ENCODE peak calls at places on chromosomes 1 and 21, in ten cellular contexts. One of them, this sample, is unnamed.

GRCh38 chr1:67746299-67746698 is 61.3 kb downstream of the GADD45A start:
- DNase-seq in stomach: no peak
- DNase-seq in NB4: no peak
- DNase-seq in heart left ventricle: no peak
- DNase-seq in lower leg skin: no peak
- DNase-seq in prostate gland: no peak
- DNase-seq in ovary: peak; percentile 62
- DNase-seq in K562: no peak
- DNase-seq in HCT116: no peak
- DNase-seq in upper lobe of left lung: no peak
- DNase-seq in this sample: no peak

GRCh38 chr1:82160903-82161302 is 360.2 kb downstream of the ADGRL2 start:
- DNase-seq in ovary: no peak
- DNase-seq in upper lobe of left lung: no peak
- DNase-seq in HCT116: no peak
- DNase-seq in heart left ventricle: no peak
- DNase-seq in stomach: no peak
- DNase-seq in prostate gland: no peak
- DNase-seq in K562: no peak
- DNase-seq in lower leg skin: no peak
- DNase-seq in NB4: no peak
- DNase-seq in this sample: no peak

GRCh38 chr1:23018661-23019093 is 591 bp upstream of the KDM1A start:
- DNase-seq in ovary: no peak
- DNase-seq in upper lobe of left lung: no peak
- DNase-seq in heart left ventricle: no peak
- DNase-seq in stomach: no peak
- DNase-seq in NB4: no peak
- DNase-seq in HCT116: no peak
- DNase-seq in prostate gland: peak; percentile 10
- DNase-seq in K562: peak; percentile 64
- DNase-seq in lower leg skin: no peak
- DNase-seq in this sample: no peak

GRCh38 chr1:171127481-171127880 is 36.8 kb downstream of the FMO3 start:
- DNase-seq in K562: no peak
- DNase-seq in NB4: no peak
- DNase-seq in ovary: no peak
- DNase-seq in upper lobe of left lung: no peak
- DNase-seq in HCT116: no peak
- DNase-seq in lower leg skin: no peak
- DNase-seq in heart left ventricle: no peak
- DNase-seq in prostate gland: peak; percentile 20
- DNase-seq in stomach: no peak
- DNase-seq in this sample: no peak

GRCh38 chr1:186681806-186682205 is 1.6 kb upstream of the PTGS2 start:
- DNase-seq in prostate gland: no peak
- DNase-seq in NB4: no peak
- DNase-seq in lower leg skin: no peak
- DNase-seq in upper lobe of left lung: no peak
- DNase-seq in heart left ventricle: no peak
- DNase-seq in K562: no peak
- DNase-seq in HCT116: no peak
- DNase-seq in stomach: no peak
- DNase-seq in ovary: no peak
- DNase-seq in this sample: no peak

GRCh38 chr1:218034464-218034863 is 250.6 kb upstream of the RRP15 start:
- DNase-seq in lower leg skin: no peak
- DNase-seq in heart left ventricle: no peak
- DNase-seq in K562: no peak
- DNase-seq in NB4: no peak
- DNase-seq in prostate gland: no peak
- DNase-seq in upper lobe of left lung: no peak
- DNase-seq in HCT116: no peak
- DNase-seq in ovary: no peak
- DNase-seq in stomach: no peak
- DNase-seq in this sample: no peak

GRCh38 chr1:108505766-108506075 is 54.2 kb upstream of the EEIG2 start:
- DNase-seq in stomach: no peak
- DNase-seq in lower leg skin: no peak
- DNase-seq in prostate gland: no peak
- DNase-seq in NB4: peak; percentile 84
- DNase-seq in heart left ventricle: no peak
- DNase-seq in HCT116: no peak
- DNase-seq in K562: no peak
- DNase-seq in upper lobe of left lung: no peak
- DNase-seq in ovary: no peak
- DNase-seq in this sample: no peak

GRCh38 chr1:156922986-156923564 is 2.6 kb downstream of the LRRC71 start:
- DNase-seq in NB4: no peak
- DNase-seq in stomach: peak; percentile 53
- DNase-seq in prostate gland: no peak
- DNase-seq in ovary: no peak
- DNase-seq in lower leg skin: no peak
- DNase-seq in HCT116: no peak
- DNase-seq in K562: no peak
- DNase-seq in heart left ventricle: no peak
- DNase-seq in upper lobe of left lung: no peak
- DNase-seq in this sample: no peak

GRCh38 chr1:248858891-248859889 is at the start of gene ZNF692:
- DNase-seq in K562: peak; percentile 97
- DNase-seq in NB4: peak; percentile 98
- DNase-seq in stomach: peak; percentile 98
- DNase-seq in upper lobe of left lung: peak; percentile 99
- DNase-seq in heart left ventricle: peak; percentile 99
- DNase-seq in lower leg skin: peak; percentile 96
- DNase-seq in ovary: peak; percentile 96
- DNase-seq in HCT116: peak; percentile 95
- DNase-seq in prostate gland: peak; percentile 97
- DNase-seq in this sample: peak; percentile 88

GRCh38 chr1:248860007-248860406 is 1.1 kb upstream of the ZNF692 start:
- DNase-seq in heart left ventricle: no peak
- DNase-seq in HCT116: no peak
- DNase-seq in NB4: peak; percentile 29
- DNase-seq in lower leg skin: no peak
- DNase-seq in stomach: no peak
- DNase-seq in upper lobe of left lung: no peak
- DNase-seq in K562: no peak
- DNase-seq in ovary: no peak
- DNase-seq in prostate gland: no peak
- DNase-seq in this sample: no peak

GRCh38 chr1:248861621-248862020 is 2.7 kb upstream of the ZNF692 start:
- DNase-seq in prostate gland: no peak
- DNase-seq in ovary: no peak
- DNase-seq in HCT116: no peak
- DNase-seq in upper lobe of left lung: no peak
- DNase-seq in K562: no peak
- DNase-seq in NB4: no peak
- DNase-seq in heart left ventricle: no peak
- DNase-seq in lower leg skin: no peak
- DNase-seq in stomach: no peak
- DNase-seq in this sample: no peak

GRCh38 chr1:248862695-248863010 is 3.8 kb upstream of the ZNF692 start:
- DNase-seq in prostate gland: no peak
- DNase-seq in upper lobe of left lung: no peak
- DNase-seq in K562: no peak
- DNase-seq in lower leg skin: no peak
- DNase-seq in heart left ventricle: no peak
- DNase-seq in stomach: no peak
- DNase-seq in HCT116: no peak
- DNase-seq in NB4: peak; percentile 35
- DNase-seq in ovary: no peak
- DNase-seq in this sample: no peak

DNA sequence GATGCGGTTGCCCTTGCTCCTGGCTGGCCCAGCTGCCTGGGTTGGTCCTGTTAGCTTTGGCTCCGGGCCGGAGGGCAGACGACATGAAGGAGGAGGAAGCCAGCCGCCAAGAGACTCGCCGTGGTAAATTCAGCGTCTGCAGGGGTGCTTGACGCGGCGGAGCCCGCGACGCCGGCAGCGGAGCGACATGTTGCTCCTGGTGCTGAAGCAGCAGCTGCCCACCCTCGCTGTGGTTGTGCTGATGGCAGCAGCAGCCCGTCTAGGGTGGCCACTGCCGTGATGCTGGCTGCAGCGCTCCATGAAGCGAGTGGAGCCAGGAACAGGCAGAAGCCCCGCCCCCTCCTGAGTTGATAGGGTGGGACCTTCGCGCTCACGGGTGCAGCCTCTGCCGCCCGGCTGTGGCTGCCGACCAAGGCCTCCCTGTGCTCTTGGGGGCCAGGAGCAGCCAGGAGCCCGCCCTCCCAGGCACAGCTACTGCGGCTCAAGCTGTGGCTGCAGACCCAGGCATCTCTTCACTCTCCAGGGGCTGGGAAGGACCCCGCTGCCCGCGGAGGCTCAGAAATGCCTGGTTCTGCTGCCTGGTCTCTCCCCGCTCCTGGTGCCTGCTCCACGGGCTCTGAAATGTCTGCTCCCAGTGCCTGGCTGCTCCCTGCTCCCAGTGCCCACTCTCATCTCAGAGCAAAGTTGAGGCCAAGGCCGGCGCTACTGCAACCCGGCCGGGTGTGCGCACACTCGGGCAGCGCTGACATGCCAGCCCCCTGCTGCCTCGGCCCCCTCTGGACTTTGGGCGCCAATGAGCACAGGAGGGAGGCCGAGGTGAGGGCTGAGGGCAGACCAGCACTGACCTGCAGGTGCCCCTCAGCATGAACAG is 4.4 kb upstream of the ZNF692 start:
- DNase-seq in upper lobe of left lung: peak; percentile 94
- DNase-seq in NB4: peak; percentile 84
- DNase-seq in prostate gland: peak; percentile 86
- DNase-seq in K562: peak; percentile 74
- DNase-seq in HCT116: no peak
- DNase-seq in heart left ventricle: peak; percentile 92
- DNase-seq in lower leg skin: peak; percentile 81
- DNase-seq in stomach: peak; percentile 91
- DNase-seq in ovary: peak; percentile 90
- DNase-seq in this sample: peak; percentile 54
- TF ChIP-seq POLR2A in upper lobe of left lung: peak; percentile 32
- TF ChIP-seq POLR2A in NB4: peak; percentile 42
- TF ChIP-seq POLR2A in prostate gland: peak; percentile 78
- TF ChIP-seq POLR2A in K562: peak; percentile 61
- TF ChIP-seq POLR2A in HCT116: no peak
- TF ChIP-seq POLR2A in heart left ventricle: peak; percentile 64
- TF ChIP-seq POLR2A in lower leg skin: no peak
- TF ChIP-seq POLR2A in stomach: no peak
- TF ChIP-seq POLR2A in ovary: no peak
- TF ChIP-seq POLR2A in this sample: peak; percentile 98

GRCh38 chr1:32763221-32763620 is 53.9 kb downstream of the YARS1 start:
- DNase-seq in HCT116: no peak
- DNase-seq in NB4: no peak
- DNase-seq in stomach: no peak
- DNase-seq in ovary: no peak
- DNase-seq in prostate gland: peak; percentile 80
- DNase-seq in upper lobe of left lung: no peak
- DNase-seq in heart left ventricle: no peak
- DNase-seq in K562: no peak
- DNase-seq in lower leg skin: no peak
- DNase-seq in this sample: no peak

GRCh38 chr1:32759997-32760623 is 57.0 kb downstream of the YARS1 start:
- DNase-seq in stomach: peak; percentile 97
- DNase-seq in lower leg skin: peak; percentile 75
- DNase-seq in HCT116: peak; percentile 94
- DNase-seq in prostate gland: peak; percentile 96
- DNase-seq in upper lobe of left lung: peak; percentile 97
- DNase-seq in heart left ventricle: no peak
- DNase-seq in NB4: no peak
- DNase-seq in ovary: peak; percentile 96
- DNase-seq in K562: peak; percentile 55
- DNase-seq in this sample: peak; percentile 93

GRCh38 chr1:32758795-32759430 is 56.3 kb upstream of the SYNC start:
- DNase-seq in prostate gland: no peak
- DNase-seq in NB4: no peak
- DNase-seq in ovary: no peak
- DNase-seq in K562: no peak
- DNase-seq in HCT116: no peak
- DNase-seq in upper lobe of left lung: no peak
- DNase-seq in heart left ventricle: no peak
- DNase-seq in lower leg skin: no peak
- DNase-seq in stomach: no peak
- DNase-seq in this sample: no peak

GRCh38 chr1:32759521-32759980 is 57.0 kb upstream of the SYNC start:
- DNase-seq in upper lobe of left lung: peak; percentile 85
- DNase-seq in heart left ventricle: no peak
- DNase-seq in stomach: peak; percentile 90
- DNase-seq in ovary: no peak
- DNase-seq in prostate gland: peak; percentile 92
- DNase-seq in NB4: no peak
- DNase-seq in HCT116: no peak
- DNase-seq in lower leg skin: no peak
- DNase-seq in K562: no peak
- DNase-seq in this sample: no peak

GRCh38 chr1:32761253-32761877 is 55.8 kb downstream of the YARS1 start:
- DNase-seq in HCT116: peak; percentile 66
- DNase-seq in lower leg skin: no peak
- DNase-seq in heart left ventricle: no peak
- DNase-seq in ovary: peak; percentile 66
- DNase-seq in prostate gland: peak; percentile 85
- DNase-seq in NB4: no peak
- DNase-seq in upper lobe of left lung: peak; percentile 79
- DNase-seq in stomach: peak; percentile 90
- DNase-seq in K562: peak; percentile 69
- DNase-seq in this sample: no peak
- TF ChIP-seq POLR2A in HCT116: no peak
- TF ChIP-seq POLR2A in lower leg skin: no peak
- TF ChIP-seq POLR2A in heart left ventricle: no peak
- TF ChIP-seq POLR2A in ovary: no peak
- TF ChIP-seq POLR2A in prostate gland: no peak
- TF ChIP-seq POLR2A in NB4: no peak
- TF ChIP-seq POLR2A in upper lobe of left lung: no peak
- TF ChIP-seq POLR2A in stomach: no peak
- TF ChIP-seq POLR2A in K562: no peak
- TF ChIP-seq POLR2A in this sample: no peak

GRCh38 chr1:16206547-16207317 is 5.7 kb downstream of the ARHGEF19 start:
- DNase-seq in ovary: peak; percentile 99
- DNase-seq in NB4: peak; percentile 98
- DNase-seq in HCT116: peak; percentile 98
- DNase-seq in upper lobe of left lung: peak; percentile 98
- DNase-seq in K562: peak; percentile 97
- DNase-seq in stomach: peak; percentile 98
- DNase-seq in heart left ventricle: peak; percentile 98
- DNase-seq in prostate gland: peak; percentile 98
- DNase-seq in lower leg skin: peak; percentile 97
- DNase-seq in this sample: peak; percentile 76
- TF ChIP-seq POLR2A in ovary: peak; percentile 52
- TF ChIP-seq POLR2A in NB4: peak; percentile 85
- TF ChIP-seq POLR2A in HCT116: peak; percentile 63
- TF ChIP-seq POLR2A in upper lobe of left lung: no peak
- TF ChIP-seq POLR2A in K562: peak; percentile 97
- TF ChIP-seq POLR2A in stomach: peak; percentile 20
- TF ChIP-seq POLR2A in heart left ventricle: peak; percentile 64
- TF ChIP-seq POLR2A in prostate gland: peak; percentile 84
- TF ChIP-seq POLR2A in lower leg skin: no peak
- TF ChIP-seq POLR2A in this sample: peak; percentile 71

DNA sequence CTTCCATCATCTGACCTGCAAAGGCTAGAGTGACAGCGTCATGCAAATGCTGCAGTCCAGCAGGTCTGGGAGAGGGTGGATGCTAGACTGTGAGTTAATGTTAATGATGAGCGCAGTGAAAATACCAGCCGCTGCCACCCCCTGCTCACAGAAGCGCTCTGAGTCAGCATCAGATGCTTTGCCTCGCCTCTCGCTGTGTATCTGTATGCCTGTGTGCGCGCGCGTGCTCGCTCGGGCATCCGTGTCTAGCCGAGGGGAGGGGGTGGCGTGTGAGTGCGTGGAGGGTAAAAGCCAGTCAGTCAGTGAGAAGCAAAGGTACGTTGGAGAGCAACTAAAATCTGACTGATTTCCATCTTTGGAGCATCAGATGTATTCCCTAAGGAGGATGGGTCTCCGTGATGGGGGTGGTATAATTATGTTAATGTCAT is 858.7 kb downstream of the USP25 start:
- DNase-seq in K562: no peak
- DNase-seq in ovary: peak; percentile 77
- DNase-seq in upper lobe of left lung: peak; percentile 29
- DNase-seq in prostate gland: peak; percentile 51
- DNase-seq in heart left ventricle: peak; percentile 64
- DNase-seq in lower leg skin: peak; percentile 83
- DNase-seq in HCT116: no peak
- DNase-seq in NB4: no peak
- DNase-seq in stomach: peak; percentile 31
- DNase-seq in this sample: peak; percentile 57
- TF ChIP-seq POLR2A in K562: no peak
- TF ChIP-seq POLR2A in ovary: peak; percentile 12
- TF ChIP-seq POLR2A in upper lobe of left lung: no peak
- TF ChIP-seq POLR2A in prostate gland: no peak
- TF ChIP-seq POLR2A in heart left ventricle: no peak
- TF ChIP-seq POLR2A in lower leg skin: no peak
- TF ChIP-seq POLR2A in HCT116: no peak
- TF ChIP-seq POLR2A in NB4: no peak
- TF ChIP-seq POLR2A in stomach: no peak
- TF ChIP-seq POLR2A in this sample: peak; percentile 40